ENCODE peak calls at places on chromosomes 16 and 17, in five cellular contexts. C is suprapubic skin, K is GM12878, R is ovary, S is H1. F is an unnamed sample.
A peak's percentile ranks its signal among the peaks of the same experiment; 100 is the strongest.

GRCh38 chr16:52293209-52293608 is 253.7 kb downstream of the TOX3 start:
- DNase-seq in S (no peak), C (no peak), R (no peak), K (no peak), F (no peak)

GRCh38 chr16:19186403-19186802 is 18.4 kb downstream of the SYT17 start:
- DNase-seq in K (no peak), C (no peak), S (no peak), R (no peak), F (no peak)

GRCh38 chr17:75643033-75644017 is 10.1 kb downstream of the SMIM5 start:
- DNase-seq in K (no peak), S (peak; percentile 57), C (peak; percentile 59), R (no peak), F (no peak)

GRCh38 chr17:49723423-49723822 is 15.7 kb upstream of the SLC35B1 start:
- DNase-seq in K (no peak), S (no peak), R (peak; percentile 86), C (no peak), F (peak; percentile 92)

GRCh38 chr17:68910256-68910705 is 44.9 kb downstream of the ABCA8 start:
- DNase-seq in R (peak; percentile 47), C (no peak), K (no peak), S (no peak), F (no peak)

GRCh38 chr17:13114601-13115024 is 96.8 kb upstream of the ELAC2 start:
- DNase-seq in R (no peak), C (no peak), S (peak; percentile 68), K (no peak), F (no peak)

GRCh38 chr16:75065149-75065807 is 51.3 kb downstream of the LDHD start:
- DNase-seq in K (no peak), C (no peak), R (no peak), S (no peak), F (no peak)

GRCh38 chr17:63275318-63275967 is 170.7 kb downstream of the CYB561 start:
- DNase-seq in K (no peak), R (no peak), S (no peak), C (no peak), F (no peak)

GRCh38 chr16:50040028-50040427 is 15.0 kb downstream of the CNEP1R1 start:
- DNase-seq in R (no peak), K (no peak), S (no peak), C (no peak), F (no peak)

GRCh38 chr17:75517277-75517865 is 1.0 kb downstream of the TSEN54 start:
- DNase-seq in K (no peak), R (no peak), S (no peak), C (peak; percentile 60), F (no peak)

GRCh38 chr17:13337864-13338371 is 263.8 kb downstream of the HS3ST3A1 start:
- DNase-seq in K (no peak), C (no peak), S (no peak), R (no peak), F (no peak)

GRCh38 chr16:24580665-24581064 is 41.3 kb downstream of the RBBP6 start:
- DNase-seq in R (no peak), S (no peak), K (no peak), C (no peak), F (no peak)

GRCh38 chr17:74502866-74503265 is 28.4 kb downstream of the CD300LB start:
- DNase-seq in R (no peak), K (no peak), C (no peak), S (no peak), F (no peak)

GRCh38 chr17:75614006-75614405 is 19.2 kb upstream of the SMIM5 start:
- DNase-seq in C (no peak), S (no peak), R (no peak), K (no peak), F (no peak)

GRCh38 chr17:15931394-15931793 is 13.5 kb upstream of the ADORA2B start:
- DNase-seq in S (no peak), K (no peak), C (no peak), R (no peak), F (no peak)

DNA sequence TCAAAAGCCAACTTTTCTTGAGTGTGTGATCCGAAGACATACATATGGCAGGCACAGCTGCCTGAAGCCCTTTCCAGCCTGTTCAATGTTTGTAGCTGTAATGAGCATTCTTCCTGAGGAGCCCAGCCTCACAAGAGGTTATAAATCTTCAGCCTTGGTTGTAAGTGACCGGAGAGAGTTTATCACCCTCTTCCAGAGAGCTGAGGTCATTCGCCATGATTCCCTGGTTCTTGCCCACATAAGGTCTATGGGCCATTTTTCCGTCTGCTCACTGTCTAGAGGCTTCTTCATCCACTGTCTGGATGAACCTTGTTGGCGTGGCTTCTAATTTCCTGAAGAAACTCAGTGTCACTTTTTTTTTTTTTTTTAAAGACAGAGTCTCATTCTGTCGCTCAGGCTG is 9.7 kb upstream of the CSF3 start:
- DNase-seq in R (no peak), S (no peak), K (no peak), C (no peak), F (no peak)
- TF ChIP-seq EP300 in R (no peak), S (no peak), K (no peak), C (no peak), F (no peak)

GRCh38 chr17:9185142-9185541 is 163.8 kb downstream of the NTN1 start:
- DNase-seq in R (no peak), K (no peak), S (no peak), C (no peak), F (no peak)
- H3K27me3 ChIP-seq in R (no peaks in the 10 kb centered on the region), K (no peaks in the 10 kb centered on the region), S (no peaks in the 10 kb centered on the region), C (peaks cover 3% of the 10 kb centered on the region), F (no peaks in the 10 kb centered on the region)

GRCh38 chr17:34820922-34821321 is 140.3 kb downstream of the CCT6B start:
- DNase-seq in S (no peak), R (no peak), K (no peak), C (no peak), F (no peak)
- TF ChIP-seq EP300 in S (no peak), R (no peak), K (no peak), C (no peak), F (no peak)

GRCh38 chr17:9016941-9017552 is 4.3 kb upstream of the NTN1 start:
- DNase-seq in R (no peak), K (no peak), S (no peak), C (no peak), F (no peak)
- H3K27me3 ChIP-seq in R (no peaks in the 10 kb centered on the region), K (peaks cover 4% of the 10 kb centered on the region), S (peaks cover 22% of the 10 kb centered on the region), C (peaks cover 14% of the 10 kb centered on the region), F (no peaks in the 10 kb centered on the region)

GRCh38 chr17:7486181-7486580 is 2.0 kb downstream of the POLR2A start:
- DNase-seq in C (no peak), S (no peak), R (no peak), K (no peak), F (no peak)

GRCh38 chr17:7479389-7480192 is at the start of gene ZBTB4:
- DNase-seq in C (no peak), K (no peak), R (peak; percentile 79), S (peak; percentile 69), F (peak; percentile 92)

GRCh38 chr17:7484067-7484963 is at the start of gene POLR2A:
- DNase-seq in R (peak; percentile 99), K (peak; percentile 95), C (peak; percentile 99), S (peak; percentile 98), F (peak; percentile 99)

GRCh38 chr17:7484964-7485377 is 805 bp downstream of the POLR2A start:
- DNase-seq in C (no peak), S (no peak), K (no peak), R (no peak), F (no peak)

DNA sequence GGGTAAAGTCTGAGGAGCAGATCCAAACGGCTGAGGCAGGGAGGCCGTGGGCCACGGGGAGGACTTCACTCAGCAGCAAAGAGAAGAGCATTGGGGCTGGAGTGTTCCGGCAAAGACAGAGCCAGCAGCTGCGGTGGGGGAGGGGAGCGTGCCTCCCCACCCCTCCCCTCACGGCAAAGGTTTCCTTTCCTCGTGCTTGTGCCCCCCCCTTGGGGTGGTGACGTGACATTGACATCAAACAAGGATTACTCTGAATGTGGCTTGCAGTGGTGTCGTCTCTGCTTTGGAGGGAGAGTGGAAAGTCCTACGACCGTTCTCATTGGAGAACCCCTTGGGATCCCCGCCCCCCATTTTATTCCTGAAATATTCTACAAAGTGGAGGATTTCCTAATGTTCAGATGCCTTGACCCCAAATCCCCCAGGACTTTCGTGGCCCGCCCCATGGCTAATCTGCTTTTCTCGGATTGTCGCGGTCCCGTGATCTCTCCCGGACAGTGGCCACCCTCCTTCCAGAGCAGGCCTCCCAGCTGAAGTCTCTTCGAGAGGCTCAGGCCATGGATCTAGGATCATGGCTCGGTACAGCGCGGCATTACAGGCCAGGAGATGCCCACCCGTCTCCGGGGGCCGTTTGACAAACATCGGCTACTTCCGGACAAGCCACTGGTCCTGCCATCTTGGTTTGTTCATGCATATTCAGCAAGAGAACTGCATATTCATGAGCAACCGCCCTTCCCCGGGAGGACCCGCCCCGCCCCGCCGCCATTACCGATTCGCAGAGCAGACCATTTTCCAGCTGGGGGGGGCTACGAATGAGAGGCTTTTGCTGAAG is 714 bp upstream of the POLR2A start:
- DNase-seq in K (peak; percentile 54), R (peak; percentile 94), S (peak; percentile 91), C (peak; percentile 98), F (peak; percentile 99)
- TF ChIP-seq EP300 in K (no peak), R (peak; percentile 77), S (no peak), C (peak; percentile 55), F (peak; percentile 64)

DNA sequence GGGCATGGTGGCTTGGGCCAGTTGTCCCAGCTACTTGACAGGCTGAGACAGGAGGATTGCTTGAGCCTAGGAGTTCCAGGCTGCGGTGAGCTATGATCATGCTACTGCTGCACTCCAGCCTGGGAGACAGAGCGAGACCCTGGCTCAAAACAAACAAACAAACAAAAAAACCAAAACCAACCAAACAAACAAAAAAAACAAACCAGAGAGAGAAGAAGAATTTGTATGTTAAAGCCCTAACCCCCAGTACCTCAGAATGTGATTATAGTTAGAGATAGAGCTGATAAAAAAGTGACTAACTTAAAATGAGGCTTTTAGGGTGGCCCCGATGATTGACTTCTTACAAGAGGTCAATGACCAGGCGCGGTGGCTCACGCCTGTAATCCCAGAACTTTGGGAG is 1.7 kb upstream of the MMP25 start:
- DNase-seq in R (no peak), C (no peak), K (no peak), S (no peak), F (no peak)
- H3K27me3 ChIP-seq in R (peaks cover 4% of the 10 kb centered on the region), C (peaks cover 89% of the 10 kb centered on the region), K (peaks cover 1% of the 10 kb centered on the region), S (no peaks in the 10 kb centered on the region), F (peaks cover 56% of the 10 kb centered on the region)

GRCh38 chr17:43938838-43939182 is 3.5 kb downstream of the PPY start:
- DNase-seq in R (no peak), S (no peak), K (no peak), C (no peak), F (no peak)
- TF ChIP-seq EP300 in R (no peak), S (no peak), K (no peak), C (no peak), F (no peak)